ENCODE peak calls at places on chromosomes 12 and 14, in seven cellular contexts. N is H54, I is ovary, S is upper lobe of left lung, J is Peyer's patch, E is adrenal gland, P is heart left ventricle. C is an unnamed sample.

GRCh38 chr12:88870000-88870737 is 289.9 kb upstream of the KITLG start:
- DNase-seq in N (no peak), E (no peak), I (no peak), J (no peak), S (no peak), P (no peak), C (no peak)

GRCh38 chr14:99793213-99794155 is at the start of gene EML1:
- DNase-seq in J (peak), N (peak), S (peak), E (peak), P (peak), I (peak), C (no peak)

GRCh38 chr14:29240046-29240445 is 473.5 kb downstream of the FOXG1 start:
- DNase-seq in I (no peak), J (no peak), S (no peak), P (no peak), N (no peak), E (no peak), C (no peak)

GRCh38 chr14:100538566-100539318 is 48.5 kb downstream of the BEGAIN start:
- DNase-seq in I (peak), S (peak), E (peak), N (no peak), P (peak), J (peak), C (no peak)

GRCh38 chr14:53954551-53955233 is 1.9 kb downstream of the BMP4 start:
- DNase-seq in P (peak), J (peak), E (no peak), I (peak), N (no peak), S (peak), C (no peak)

GRCh38 chr14:92516966-92517350 is 3.4 kb downstream of the RIN3 start:
- DNase-seq in E (no peak), P (no peak), J (peak), I (no peak), S (no peak), N (no peak), C (no peak)

GRCh38 chr12:106271575-106272505 is 24.0 kb upstream of the CKAP4 start:
- DNase-seq in J (no peak), I (no peak), S (no peak), N (no peak), P (no peak), E (peak), C (no peak)

GRCh38 chr14:97523936-97524335 is 726.8 kb downstream of the VRK1 start:
- DNase-seq in N (peak), S (no peak), J (no peak), I (no peak), E (no peak), P (no peak), C (no peak)

GRCh38 chr12:79688376-79689040 is 2.3 kb downstream of the PAWR start:
- DNase-seq in S (no peak), I (no peak), E (no peak), P (no peak), J (no peak), N (no peak), C (no peak)

GRCh38 chr12:46303039-46303666 is 34.3 kb upstream of the SLC38A1 start:
- DNase-seq in E (peak), S (no peak), N (no peak), I (no peak), J (peak), P (no peak), C (peak)

GRCh38 chr14:31829256-31829923 is 247.7 kb upstream of the ARHGAP5 start:
- DNase-seq in E (no peak), P (no peak), N (no peak), J (no peak), S (no peak), I (no peak), C (no peak)

GRCh38 chr12:47730341-47730744 is 5.1 kb upstream of the ENDOU start:
- DNase-seq in J (no peak), I (no peak), S (no peak), N (no peak), E (no peak), P (no peak), C (no peak)

GRCh38 chr14:64788706-64789105 is 84.5 kb downstream of the PLEKHG3 start:
- DNase-seq in J (no peak), S (no peak), N (peak), P (no peak), E (peak), I (no peak), C (no peak)

GRCh38 chr12:132014915-132015280 is 65.2 kb downstream of the EP400 start:
- DNase-seq in E (no peak), J (peak), S (no peak), I (no peak), N (no peak), P (no peak), C (no peak)

GRCh38 chr12:57340104-57340503 is 89.1 kb upstream of the STAC3 start:
- DNase-seq in J (peak), N (no peak), P (peak), I (peak), S (no peak), E (peak), C (no peak)

GRCh38 chr14:89416002-89416995 is 734 bp downstream of the FOXN3 start:
- DNase-seq in P (peak), N (peak), E (peak), I (peak), J (peak), S (peak), C (peak)
- TF ChIP-seq POLR2A in P (no peak), N (no peak), E (peak), I (peak), J (no peak), S (peak), C (peak)

GRCh38 chr12:7934560-7935463 is 1.2 kb downstream of the SLC2A3 start:
- DNase-seq in P (no peak), N (no peak), S (peak), I (no peak), E (no peak), J (peak), C (no peak)

GRCh38 chr12:7934153-7934552 is 1.8 kb downstream of the SLC2A3 start:
- DNase-seq in J (no peak), P (no peak), E (no peak), I (no peak), N (no peak), S (no peak), C (no peak)

GRCh38 chr12:7937867-7938506 is 2.0 kb upstream of the SLC2A3 start:
- DNase-seq in P (no peak), J (no peak), N (no peak), E (no peak), I (no peak), S (no peak), C (no peak)

GRCh38 chr12:7935464-7935772 is 569 bp downstream of the SLC2A3 start:
- DNase-seq in J (no peak), E (no peak), S (no peak), I (no peak), P (no peak), N (no peak), C (no peak)

GRCh38 chr12:7935773-7936581 is at the start of gene SLC2A3:
- DNase-seq in J (peak), P (peak), E (peak), S (no peak), I (peak), N (peak), C (peak)
- TF ChIP-seq POLR2A in J (peak), P (peak), E (peak), S (peak), I (peak), N (peak), C (peak)

DNA sequence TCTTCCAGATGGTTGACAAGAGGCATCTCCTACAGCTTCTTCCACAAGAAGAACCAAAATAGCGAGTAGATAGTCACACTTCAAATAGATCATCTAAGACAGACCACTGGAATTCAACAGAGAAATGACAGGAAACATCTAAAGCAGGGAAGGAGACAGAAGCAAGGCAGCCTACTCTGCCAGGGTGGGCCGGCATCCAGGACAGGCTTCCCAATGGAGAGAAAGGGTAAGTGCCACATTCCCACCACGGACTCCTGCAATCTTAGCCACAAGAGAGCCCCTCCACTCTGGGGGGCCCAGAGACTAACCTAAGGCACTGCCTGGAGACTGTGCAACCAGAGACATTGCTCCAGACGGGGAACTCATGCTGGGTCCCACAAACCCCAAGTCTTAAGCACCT is 154.5 kb downstream of the NDUFA12 start:
- DNase-seq in E (no peak), J (no peak), S (no peak), N (no peak), I (no peak), P (no peak), C (no peak)
- TF ChIP-seq POLR2A in E (no peak), J (no peak), S (no peak), N (no peak), I (no peak), P (no peak), C (no peak)

DNA sequence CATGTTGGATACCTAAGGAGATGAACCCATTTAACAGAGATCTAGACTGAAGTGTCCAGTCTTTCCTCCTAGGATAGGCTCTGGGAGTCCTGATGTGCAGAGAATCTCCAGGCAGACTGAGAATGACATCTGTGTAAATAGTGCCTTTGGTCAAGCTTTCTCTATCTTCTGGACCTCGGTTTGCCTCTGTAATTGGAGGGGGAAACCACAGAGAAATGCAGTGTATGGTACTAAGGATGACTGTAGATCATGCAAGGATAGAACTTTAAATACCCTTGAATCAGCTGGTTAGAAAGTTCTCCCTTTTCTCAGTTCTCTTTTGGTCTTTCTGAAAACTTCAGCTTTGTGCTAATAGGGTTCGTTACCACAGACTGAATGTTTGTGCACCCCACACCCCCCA is 112.2 kb downstream of the PTPN11 start:
- DNase-seq in N (no peak), S (no peak), P (no peak), I (no peak), J (no peak), E (no peak), C (no peak)
- TF ChIP-seq POLR2A in N (no peak), S (no peak), P (no peak), I (no peak), J (no peak), E (no peak), C (no peak)

GRCh38 chr12:129080413-129080812 is 227.1 kb downstream of the GLT1D1 start:
- DNase-seq in N (no peak), J (no peak), S (no peak), E (no peak), I (no peak), P (no peak), C (no peak)

GRCh38 chr12:129079719-129080118 is 226.4 kb downstream of the GLT1D1 start:
- DNase-seq in J (no peak), N (no peak), P (no peak), I (no peak), S (no peak), E (no peak), C (no peak)

GRCh38 chr12:129081755-129082250 is 228.5 kb downstream of the GLT1D1 start:
- DNase-seq in J (no peak), S (no peak), E (peak), N (no peak), I (no peak), P (no peak), C (no peak)

GRCh38 chr12:129082441-129082840 is 229.2 kb downstream of the GLT1D1 start:
- DNase-seq in S (no peak), J (no peak), N (no peak), I (no peak), P (no peak), E (peak), C (no peak)

GRCh38 chr12:129080821-129081220 is 227.5 kb downstream of the GLT1D1 start:
- DNase-seq in I (no peak), N (no peak), P (no peak), S (no peak), E (peak), J (no peak), C (no peak)
- TF ChIP-seq POLR2A in I (no peak), N (no peak), P (no peak), S (no peak), E (no peak), J (no peak), C (no peak)

GRCh38 chr14:105056303-105056831 is 8.9 kb downstream of the GPR132 start:
- DNase-seq in J (peak), P (no peak), I (no peak), S (peak), E (no peak), N (no peak), C (no peak)
- TF ChIP-seq POLR2A in J (no peak), P (no peak), I (no peak), S (no peak), E (no peak), N (no peak), C (peak)